ENCODE peak calls at places on chromosomes 13 and 19, in nine cellular contexts. K, J, I, V, N, C, S, A and G are unnamed samples.

GRCh38 chr13:46659413-46660065 is 106.6 kb downstream of the LRCH1 start:
- DNase-seq in K (no peak), J (no peak), I (no peak), V (no peak), N (no peak), C (no peak), S (no peak), A (no peak), G (no peak)

GRCh38 chr19:13974073-13974472 is 21.8 kb downstream of the DCAF15 start:
- DNase-seq in K (no peak), J (no peak), I (peak), V (peak), N (peak), C (no peak), S (peak), A (no peak), G (no peak)

GRCh38 chr13:84481958-84482357 is 599.7 kb upstream of the SLITRK1 start:
- DNase-seq in K (no peak), J (peak), I (no peak), V (no peak), N (no peak), C (no peak), S (no peak), A (no peak), G (no peak)

GRCh38 chr13:87582399-87582798 is 88.8 kb upstream of the SLITRK5 start:
- DNase-seq in K (no peak), J (no peak), I (no peak), V (no peak), N (no peak), C (no peak), S (no peak), A (no peak), G (no peak)

GRCh38 chr19:13689050-13689449 is 75.3 kb upstream of the MRI1 start:
- DNase-seq in K (peak), J (peak), I (peak), V (no peak), N (no peak), C (peak), S (no peak), A (no peak), G (no peak)

GRCh38 chr13:31890946-31891345 is 140.6 kb upstream of the FRY start:
- DNase-seq in K (no peak), J (peak), I (no peak), V (no peak), N (no peak), C (no peak), S (no peak), A (no peak), G (no peak)

GRCh38 chr19:34220472-34221063 is 33.8 kb upstream of the GARRE1 start:
- DNase-seq in K (peak), J (peak), I (peak), V (no peak), N (peak), C (peak), S (peak), A (peak), G (no peak)

GRCh38 chr19:3055741-3056453 is 6.4 kb downstream of the TLE5 start:
- DNase-seq in K (no peak), J (no peak), I (peak), V (no peak), N (peak), C (no peak), S (no peak), A (peak), G (peak)

GRCh38 chr19:39307822-39308530 is 11.8 kb downstream of the IFNL1 start:
- DNase-seq in K (no peak), J (peak), I (peak), V (no peak), N (no peak), C (no peak), S (no peak), A (no peak), G (no peak)

GRCh38 chr19:7922841-7923205 is 2.7 kb downstream of the SNAPC2 start:
- DNase-seq in K (no peak), J (no peak), I (no peak), V (no peak), N (no peak), C (no peak), S (no peak), A (no peak), G (no peak)

GRCh38 chr13:63455938-63456337 is 2040.3 kb upstream of the PCDH20 start:
- DNase-seq in K (no peak), J (peak), I (peak), V (no peak), N (no peak), C (no peak), S (no peak), A (no peak), G (no peak)

GRCh38 chr13:75365724-75366173 is 116.2 kb downstream of the TBC1D4 start:
- DNase-seq in K (peak), J (peak), I (no peak), V (peak), N (no peak), C (peak), S (no peak), A (no peak), G (no peak)

GRCh38 chr19:33434886-33435705 is 61.6 kb downstream of the CEBPG start:
- DNase-seq in K (no peak), J (peak), I (peak), V (no peak), N (no peak), C (peak), S (no peak), A (no peak), G (no peak)

GRCh38 chr19:54164369-54165068 is 5.0 kb upstream of the LENG1 start:
- DNase-seq in K (peak), J (peak), I (peak), V (no peak), N (no peak), C (no peak), S (peak), A (peak), G (no peak)

GRCh38 chr13:42094641-42095040 is 46.2 kb downstream of the DGKH start:
- DNase-seq in K (no peak), J (no peak), I (no peak), V (no peak), N (no peak), C (no peak), S (no peak), A (no peak), G (no peak)

GRCh38 chr19:8075158-8076086 is 22.9 kb downstream of the CCL25 start:
- DNase-seq in K (no peak), J (peak), I (no peak), V (no peak), N (no peak), C (no peak), S (no peak), A (no peak), G (no peak)

GRCh38 chr19:41993612-41994483 is at the start of gene ATP1A3:
- DNase-seq in K (peak), J (peak), I (peak), V (no peak), N (peak), C (peak), S (peak), A (no peak), G (peak)

GRCh38 chr19:15246198-15246481 is 13.9 kb upstream of the EPHX3 start:
- DNase-seq in K (no peak), J (no peak), I (no peak), V (no peak), N (no peak), C (no peak), S (no peak), A (no peak), G (no peak)

GRCh38 chr19:40305403-40305802 is 20.3 kb upstream of the AKT2 start:
- DNase-seq in K (peak), J (peak), I (peak), V (peak), N (peak), C (peak), S (peak), A (peak), G (peak)

GRCh38 chr19:1067341-1068103 is 555 bp downstream of the ARHGAP45 start:
- DNase-seq in K (peak), J (no peak), I (no peak), V (no peak), N (no peak), C (peak), S (peak), A (no peak), G (no peak)
- H3K4me3 ChIP-seq in K (peak), J (peak), I (peak), V (peak), N (peak), C (peak), S (peak), A (peak), G (peak)

GRCh38 chr13:113084943-113085540 is 20.5 kb upstream of the F7 start:
- DNase-seq in K (no peak), J (no peak), I (no peak), V (no peak), N (no peak), C (no peak), S (no peak), A (no peak), G (peak)

GRCh38 chr13:113086991-113087922 is 18.3 kb upstream of the F7 start:
- DNase-seq in K (no peak), J (no peak), I (no peak), V (no peak), N (no peak), C (no peak), S (no peak), A (no peak), G (no peak)

GRCh38 chr13:113087923-113088690 is 17.5 kb upstream of the F7 start:
- DNase-seq in K (no peak), J (no peak), I (no peak), V (no peak), N (no peak), C (no peak), S (no peak), A (no peak), G (peak)

GRCh38 chr13:113084094-113084942 is 21.3 kb upstream of the F7 start:
- DNase-seq in K (no peak), J (no peak), I (peak), V (no peak), N (no peak), C (no peak), S (no peak), A (no peak), G (no peak)

DNA sequence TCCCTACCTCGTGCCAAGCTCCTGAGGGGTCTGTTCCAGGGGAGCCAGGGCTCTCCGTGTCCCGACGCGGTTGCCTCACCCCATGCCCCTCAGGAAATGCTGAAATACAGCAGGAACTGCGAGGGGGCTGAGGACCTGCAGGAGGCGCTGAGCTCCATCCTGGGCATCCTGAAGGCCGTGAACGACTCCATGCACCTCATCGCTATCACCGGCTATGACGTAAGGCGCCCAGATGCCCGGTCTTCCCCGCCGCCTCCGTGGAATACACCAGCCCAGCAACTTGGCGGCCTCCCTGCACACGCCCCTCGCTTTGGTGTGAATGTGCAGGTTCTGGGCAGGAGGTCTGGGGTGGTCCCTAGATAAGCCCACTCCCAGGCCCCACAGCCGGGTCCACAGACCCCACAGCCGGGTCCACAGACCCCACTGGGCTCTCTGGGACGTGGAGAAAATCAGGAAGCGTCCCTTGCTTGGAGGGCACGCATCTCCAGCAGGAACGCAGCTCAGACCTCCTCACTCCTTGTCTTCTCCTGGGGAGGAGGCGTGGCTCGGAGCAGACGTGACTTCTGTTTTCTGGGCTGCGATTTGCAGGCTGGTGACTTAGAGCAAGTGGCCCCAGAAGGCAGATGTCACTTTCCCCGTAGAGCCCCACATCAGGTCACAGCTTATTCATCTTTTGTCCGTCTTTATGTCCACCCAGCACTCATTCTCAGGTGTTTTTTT is 19.4 kb upstream of the F7 start:
- DNase-seq in K (no peak), J (peak), I (peak), V (no peak), N (peak), C (no peak), S (no peak), A (no peak), G (peak)
- H3K4me3 ChIP-seq in K (no peak), J (no peak), I (no peak), V (no peak), N (no peak), C (no peak), S (no peak), A (no peak), G (no peak)

DNA sequence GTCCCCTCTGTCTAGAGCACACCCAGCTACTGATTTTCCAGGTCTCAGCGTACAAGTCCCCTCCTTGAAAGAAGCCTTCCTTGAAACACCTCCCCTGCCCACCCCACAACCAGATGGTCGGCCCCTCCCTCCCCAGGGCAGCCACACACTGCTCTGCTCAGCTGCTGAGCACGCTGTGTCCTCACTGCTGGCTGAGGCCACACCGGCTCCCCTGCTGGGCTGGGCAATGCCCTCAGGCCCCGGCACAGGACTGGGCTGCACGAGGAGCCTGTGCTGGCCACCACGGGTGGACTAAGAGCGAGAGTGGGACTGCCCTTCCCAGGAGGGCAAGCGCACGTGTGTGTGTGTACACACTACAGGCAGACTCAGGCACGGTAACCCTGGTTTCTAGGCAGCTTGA is 11.8 kb upstream of the RSPH6A start:
- DNase-seq in K (no peak), J (no peak), I (no peak), V (no peak), N (peak), C (no peak), S (no peak), A (no peak), G (no peak)
- H3K4me3 ChIP-seq in K (no peak), J (no peak), I (no peak), V (no peak), N (no peak), C (no peak), S (no peak), A (no peak), G (no peak)

DNA sequence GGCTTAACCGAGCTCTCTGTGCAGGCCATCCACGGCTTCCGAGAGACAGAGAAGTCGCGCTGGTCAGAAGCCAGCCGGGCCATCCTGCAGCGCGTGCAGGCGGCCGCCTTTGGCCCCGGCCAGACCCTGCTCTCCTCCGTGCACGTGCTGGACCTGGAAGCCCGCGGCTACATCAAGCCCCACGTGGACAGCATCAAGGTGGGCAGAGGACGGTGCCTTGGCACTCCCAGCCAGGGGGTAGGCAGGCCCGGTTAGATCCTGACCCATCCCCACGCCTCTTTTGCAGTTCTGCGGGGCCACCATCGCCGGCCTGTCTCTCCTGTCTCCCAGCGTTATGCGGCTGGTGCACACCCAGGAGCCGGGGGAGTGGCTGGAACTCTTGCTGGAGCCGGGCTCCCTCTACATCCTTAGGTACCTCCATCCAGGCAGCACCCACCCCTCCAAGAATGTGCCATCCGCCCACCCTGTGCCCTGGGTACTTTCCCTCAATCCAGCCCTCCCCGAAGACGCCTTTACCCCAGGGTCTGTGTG is 1.5 kb downstream of the PSPN start:
- DNase-seq in K (no peak), J (no peak), I (peak), V (no peak), N (no peak), C (no peak), S (no peak), A (no peak), G (no peak)
- H3K4me3 ChIP-seq in K (peak), J (peak), I (peak), V (no peak), N (no peak), C (no peak), S (no peak), A (no peak), G (peak)

DNA sequence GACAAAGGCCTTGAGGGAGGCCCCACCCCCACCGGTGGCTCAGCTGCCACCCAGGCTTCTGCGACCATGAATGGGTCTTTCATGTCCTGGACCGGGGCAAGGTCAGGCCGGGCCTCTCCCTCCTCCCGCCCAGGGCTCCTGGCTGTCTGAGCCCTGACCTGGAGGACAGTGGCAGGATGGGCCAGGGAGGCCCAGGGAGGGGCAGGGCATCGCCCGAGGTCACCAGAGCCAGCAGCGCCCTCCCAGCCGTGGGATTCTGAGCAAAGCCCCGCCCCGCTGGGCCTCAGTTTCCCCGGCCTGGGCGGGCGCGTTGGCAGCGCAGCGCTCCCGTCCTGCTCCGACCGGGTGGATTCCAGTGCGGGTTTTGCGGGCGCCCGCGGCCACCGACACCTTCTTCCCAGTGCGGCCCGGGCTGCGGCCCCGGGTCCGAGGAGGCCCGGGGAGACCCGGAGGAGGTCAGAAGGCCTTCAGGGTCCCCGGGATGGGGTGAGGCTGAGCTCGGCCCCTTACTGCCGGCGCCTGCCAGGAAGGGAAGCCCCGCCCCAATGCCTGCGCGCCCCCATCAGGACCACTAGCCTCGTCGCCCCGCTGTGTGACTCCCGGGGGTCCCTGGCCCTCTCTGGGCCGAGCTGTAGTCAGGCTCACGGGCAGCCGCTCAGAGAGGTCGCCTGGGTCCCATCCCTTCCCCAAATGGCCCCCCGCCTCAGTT is 24.6 kb upstream of the SEMA6B start:
- DNase-seq in K (peak), J (peak), I (peak), V (no peak), N (peak), C (peak), S (no peak), A (no peak), G (no peak)
- H3K4me3 ChIP-seq in K (no peak), J (peak), I (peak), V (peak), N (peak), C (no peak), S (peak), A (peak), G (peak)

DNA sequence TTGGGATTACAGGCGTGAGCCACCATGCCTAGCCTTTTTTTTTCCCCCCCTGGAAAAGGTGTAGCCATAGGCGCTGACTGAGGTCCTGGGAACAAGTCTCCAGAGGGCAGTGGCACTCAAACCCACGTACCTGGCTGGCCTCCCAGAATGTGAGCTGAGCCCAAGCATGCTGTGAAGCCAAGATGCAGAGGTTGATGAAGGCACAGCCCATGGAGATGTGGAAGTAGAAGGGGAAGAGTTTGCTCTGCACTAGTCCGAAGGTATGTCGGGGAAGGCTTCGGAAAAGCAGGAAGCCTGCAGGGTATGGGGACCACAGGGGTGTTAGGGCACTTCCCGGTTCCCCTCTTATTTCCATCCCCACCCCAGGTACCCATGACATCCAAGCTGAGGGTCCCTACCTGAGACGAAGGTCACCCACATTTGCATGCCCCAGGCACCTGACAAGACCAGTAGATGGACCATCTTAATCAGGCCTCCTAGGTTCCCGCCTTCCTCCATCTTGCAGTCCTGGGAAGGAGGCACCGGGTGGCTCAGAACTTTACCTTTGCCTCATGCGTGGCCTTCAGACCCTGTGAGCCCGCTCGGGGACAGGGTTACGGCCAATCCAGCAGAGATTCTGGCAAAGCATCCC is 831 bp downstream of the TMEM205 start:
- DNase-seq in K (peak), J (peak), I (peak), V (no peak), N (no peak), C (no peak), S (no peak), A (no peak), G (no peak)
- H3K4me3 ChIP-seq in K (peak), J (peak), I (peak), V (peak), N (peak), C (peak), S (peak), A (peak), G (peak)